ENCODE peak calls at places on chromosomes 16 and 17, in six cellular contexts. One of them, this sample, is unnamed.

GRCh38 chr16:83473109-83473508 is 334.7 kb upstream of the HSBP1 start:
- DNase-seq in psoas muscle: no peak
- DNase-seq in mesenchymal stem cell: peak; percentile 19
- DNase-seq in breast epithelium: no peak
- DNase-seq in stomach: no peak
- DNase-seq in neuronal stem cell: no peak
- DNase-seq in this sample: peak; percentile 70

GRCh38 chr17:41308251-41308917 is 725 bp downstream of the KRTAP16-1 start:
- DNase-seq in stomach: no peak
- DNase-seq in mesenchymal stem cell: no peak
- DNase-seq in neuronal stem cell: no peak
- DNase-seq in breast epithelium: peak; percentile 80
- DNase-seq in psoas muscle: peak; percentile 71
- DNase-seq in this sample: no peak

GRCh38 chr16:27264151-27264550 is 4.4 kb downstream of the NSMCE1 start:
- DNase-seq in neuronal stem cell: no peak
- DNase-seq in breast epithelium: peak; percentile 69
- DNase-seq in psoas muscle: no peak
- DNase-seq in mesenchymal stem cell: peak; percentile 82
- DNase-seq in stomach: no peak
- DNase-seq in this sample: no peak

GRCh38 chr17:50787106-50787505 is 19.8 kb upstream of the ANKRD40CL start:
- DNase-seq in neuronal stem cell: no peak
- DNase-seq in psoas muscle: no peak
- DNase-seq in breast epithelium: peak; percentile 81
- DNase-seq in stomach: no peak
- DNase-seq in mesenchymal stem cell: no peak
- DNase-seq in this sample: no peak

GRCh38 chr17:48545539-48545938 is 630 bp upstream of the HOXB2 start:
- DNase-seq in neuronal stem cell: no peak
- DNase-seq in breast epithelium: no peak
- DNase-seq in mesenchymal stem cell: peak; percentile 40
- DNase-seq in stomach: no peak
- DNase-seq in psoas muscle: no peak
- DNase-seq in this sample: no peak

GRCh38 chr17:69900101-69900500 is 174.9 kb upstream of the KCNJ16 start:
- DNase-seq in breast epithelium: no peak
- DNase-seq in psoas muscle: no peak
- DNase-seq in neuronal stem cell: no peak
- DNase-seq in stomach: no peak
- DNase-seq in mesenchymal stem cell: no peak
- DNase-seq in this sample: no peak

GRCh38 chr16:1050466-1050865 is 22.1 kb upstream of the SSTR5 start:
- DNase-seq in psoas muscle: no peak
- DNase-seq in stomach: no peak
- DNase-seq in neuronal stem cell: no peak
- DNase-seq in breast epithelium: no peak
- DNase-seq in mesenchymal stem cell: no peak
- DNase-seq in this sample: no peak

GRCh38 chr17:47192549-47192948 is 3.5 kb upstream of the CDC27 start:
- DNase-seq in psoas muscle: no peak
- DNase-seq in mesenchymal stem cell: peak; percentile 63
- DNase-seq in neuronal stem cell: no peak
- DNase-seq in breast epithelium: no peak
- DNase-seq in stomach: no peak
- DNase-seq in this sample: no peak

GRCh38 chr16:4976079-4976478 is 17.9 kb downstream of the SEC14L5 start:
- DNase-seq in mesenchymal stem cell: no peak
- DNase-seq in breast epithelium: no peak
- DNase-seq in stomach: no peak
- DNase-seq in neuronal stem cell: no peak
- DNase-seq in psoas muscle: no peak
- DNase-seq in this sample: no peak

DNA sequence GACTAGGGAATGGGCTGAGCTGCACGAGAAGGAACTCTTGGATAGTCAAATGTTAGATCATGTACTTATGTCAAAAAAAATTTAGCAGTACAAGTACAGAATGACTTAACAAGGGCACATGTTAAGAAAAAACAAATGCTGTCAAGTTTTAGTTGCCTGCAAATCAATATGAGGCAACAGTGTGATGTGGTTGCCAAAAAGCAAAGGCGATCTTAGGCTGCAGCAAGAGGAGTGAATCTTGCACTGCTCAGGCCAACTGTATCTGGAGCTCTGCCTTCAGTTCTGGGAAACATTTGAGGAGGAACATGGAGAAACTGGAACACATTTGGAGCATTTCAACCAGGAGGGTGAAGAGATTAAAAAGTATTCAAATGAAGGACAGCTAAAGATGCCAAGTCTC is 187.8 kb downstream of the RGS9 start:
- DNase-seq in breast epithelium: peak; percentile 21
- DNase-seq in neuronal stem cell: no peak
- DNase-seq in psoas muscle: no peak
- DNase-seq in stomach: no peak
- DNase-seq in mesenchymal stem cell: no peak
- DNase-seq in this sample: no peak
- H3K4me3 ChIP-seq in breast epithelium: no peak overlapping the region
- H3K4me3 ChIP-seq in neuronal stem cell: no peak overlapping the region
- H3K4me3 ChIP-seq in psoas muscle: no peak overlapping the region
- H3K4me3 ChIP-seq in stomach: no peak overlapping the region
- H3K4me3 ChIP-seq in mesenchymal stem cell: no peak overlapping the region
- H3K4me3 ChIP-seq in this sample: no peak overlapping the region

GRCh38 chr17:77287432-77288068 is 146.8 kb downstream of the SEC14L1 start:
- DNase-seq in neuronal stem cell: no peak
- DNase-seq in psoas muscle: peak; percentile 92
- DNase-seq in breast epithelium: peak; percentile 87
- DNase-seq in mesenchymal stem cell: peak; percentile 96
- DNase-seq in stomach: peak; percentile 83
- DNase-seq in this sample: peak; percentile 93

GRCh38 chr17:77286641-77287431 is 146.1 kb downstream of the SEC14L1 start:
- DNase-seq in stomach: peak; percentile 88
- DNase-seq in breast epithelium: peak; percentile 92
- DNase-seq in psoas muscle: peak; percentile 91
- DNase-seq in mesenchymal stem cell: peak; percentile 79
- DNase-seq in neuronal stem cell: no peak
- DNase-seq in this sample: peak; percentile 93

GRCh38 chr17:77288115-77288619 is 147.4 kb downstream of the SEC14L1 start:
- DNase-seq in neuronal stem cell: no peak
- DNase-seq in psoas muscle: peak; percentile 67
- DNase-seq in stomach: no peak
- DNase-seq in mesenchymal stem cell: no peak
- DNase-seq in breast epithelium: peak; percentile 61
- DNase-seq in this sample: no peak

GRCh38 chr17:77285594-77286390 is 145.0 kb downstream of the SEC14L1 start:
- DNase-seq in psoas muscle: peak; percentile 77
- DNase-seq in breast epithelium: peak; percentile 68
- DNase-seq in neuronal stem cell: no peak
- DNase-seq in stomach: peak; percentile 85
- DNase-seq in mesenchymal stem cell: peak; percentile 95
- DNase-seq in this sample: no peak

DNA sequence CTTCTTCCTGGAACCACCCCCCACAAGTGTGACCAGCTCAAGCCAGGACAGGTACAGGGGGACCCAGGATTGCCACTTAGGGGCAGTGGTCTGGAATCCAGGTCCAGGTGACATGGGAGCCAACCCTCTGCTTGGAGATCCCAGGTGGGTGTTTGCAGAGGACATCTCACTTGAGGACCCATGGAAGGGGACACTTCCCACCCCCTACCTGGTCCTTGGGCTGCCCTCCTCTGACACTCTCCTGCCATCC is 145.5 kb downstream of the SEC14L1 start:
- DNase-seq in stomach: no peak
- DNase-seq in breast epithelium: no peak
- DNase-seq in neuronal stem cell: no peak
- DNase-seq in psoas muscle: no peak
- DNase-seq in mesenchymal stem cell: no peak
- DNase-seq in this sample: no peak
- H3K4me1 ChIP-seq in stomach: peaks cover 49% of the 10 kb centered on the region
- H3K4me1 ChIP-seq in breast epithelium: peaks cover 18% of the 10 kb centered on the region
- H3K4me1 ChIP-seq in neuronal stem cell: peaks cover 8% of the 10 kb centered on the region
- H3K4me1 ChIP-seq in psoas muscle: peaks cover 40% of the 10 kb centered on the region
- H3K4me1 ChIP-seq in mesenchymal stem cell: peaks cover 56% of the 10 kb centered on the region
- H3K4me1 ChIP-seq in this sample: peaks cover 47% of the 10 kb centered on the region

DNA sequence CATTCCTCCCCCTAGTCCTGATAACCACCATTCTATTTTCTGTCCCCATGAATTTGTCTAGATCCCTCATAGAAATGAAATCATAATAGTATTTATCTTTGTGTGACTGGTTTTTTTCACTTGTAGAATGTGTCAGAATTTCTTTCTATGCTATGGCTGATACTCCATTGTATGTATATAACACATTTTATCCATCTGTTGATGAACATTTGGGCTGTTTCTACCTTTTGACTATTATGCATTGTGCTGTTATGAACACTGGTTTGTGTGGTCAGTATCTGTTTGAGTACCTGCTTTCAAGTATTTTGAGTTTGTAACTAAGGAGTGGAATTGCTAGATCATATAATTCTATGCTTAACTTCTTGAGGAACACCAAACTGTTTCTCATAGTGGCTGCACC is 16.0 kb upstream of the DRG2 start:
- DNase-seq in breast epithelium: no peak
- DNase-seq in neuronal stem cell: no peak
- DNase-seq in psoas muscle: no peak
- DNase-seq in mesenchymal stem cell: no peak
- DNase-seq in stomach: no peak
- DNase-seq in this sample: no peak
- H3K4me3 ChIP-seq in breast epithelium: no peak overlapping the region
- H3K4me3 ChIP-seq in neuronal stem cell: no peak overlapping the region
- H3K4me3 ChIP-seq in psoas muscle: no peak overlapping the region
- H3K4me3 ChIP-seq in mesenchymal stem cell: no peak overlapping the region
- H3K4me3 ChIP-seq in stomach: no peak overlapping the region
- H3K4me3 ChIP-seq in this sample: no peak overlapping the region

DNA sequence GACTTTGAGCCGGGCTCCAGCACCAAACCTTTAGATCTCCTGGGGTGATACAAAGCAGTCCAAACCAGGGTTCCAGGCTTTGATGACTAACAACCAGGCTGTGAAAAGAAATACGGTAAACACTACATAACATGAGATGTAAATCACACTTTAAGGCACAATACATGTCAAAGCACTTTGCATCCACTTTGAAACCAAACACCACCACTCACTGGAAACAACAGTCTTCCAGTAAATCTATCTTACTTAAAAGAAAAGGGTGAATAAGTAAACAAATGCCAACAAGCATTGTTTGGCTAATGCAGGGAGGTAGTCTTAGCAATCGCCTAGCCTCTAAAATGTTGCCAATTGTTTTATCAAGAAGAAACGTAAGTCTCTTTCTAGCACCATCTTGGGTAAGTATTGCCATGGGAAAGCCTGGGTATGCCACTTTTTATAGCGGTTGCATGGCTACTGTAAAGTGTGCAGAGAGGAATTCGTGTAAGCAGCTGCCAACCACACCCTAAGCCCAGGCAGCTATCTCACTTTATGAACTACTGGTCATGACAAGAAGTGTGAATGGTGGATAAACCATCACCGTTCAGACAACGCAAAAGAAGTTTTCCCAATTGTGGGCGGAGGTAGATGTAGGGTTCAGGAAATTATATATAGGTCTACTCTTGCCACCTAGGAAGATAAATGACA is 267.4 kb upstream of the PSMD7 start:
- DNase-seq in breast epithelium: no peak
- DNase-seq in mesenchymal stem cell: no peak
- DNase-seq in psoas muscle: no peak
- DNase-seq in neuronal stem cell: no peak
- DNase-seq in stomach: no peak
- DNase-seq in this sample: no peak
- H3K4me1 ChIP-seq in breast epithelium: no peaks in the 10 kb centered on the region
- H3K4me1 ChIP-seq in mesenchymal stem cell: no peaks in the 10 kb centered on the region
- H3K4me1 ChIP-seq in psoas muscle: no peaks in the 10 kb centered on the region
- H3K4me1 ChIP-seq in neuronal stem cell: peaks cover 51% of the 10 kb centered on the region
- H3K4me1 ChIP-seq in stomach: no peaks in the 10 kb centered on the region
- H3K4me1 ChIP-seq in this sample: no peaks in the 10 kb centered on the region

This sample was measured in cardiac muscle cell.